ENCODE peak calls at places on chromosomes 4 and X, in ten cellular contexts. One of them, this sample, is unnamed.

GRCh38 chr4:4914059-4914820 is 54.8 kb downstream of the MSX1 start:
- DNase-seq in AG09309: no peak
- DNase-seq in uterus: no peak
- DNase-seq in stimulated activated CD8-positive, alpha-beta memory T cell treated with anti-CD3 and anti-CD28 coated beads, Interleukin-4, amount 100 ng/mL, for 48 hours: no peak
- DNase-seq in stimulated activated CD4-positive, alpha-beta T cell treated with anti-CD3 and anti-CD28 coated beads, Interleukin-1b, Interleukin-23, amount 100 ng/mL, for 48 hours: no peak
- DNase-seq in central memory CD8-positive, alpha-beta T cell: no peak
- DNase-seq in dermis blood vessel endothelial cell: peak; percentile 7
- DNase-seq in AG10803: peak; percentile 85
- DNase-seq in dorsolateral prefrontal cortex: no peak
- DNase-seq in T-helper 22 cell: no peak
- DNase-seq in this sample: peak; percentile 84

GRCh38 chrX:63750846-63751245 is 34.2 kb downstream of the ARHGEF9 start:
- DNase-seq in uterus: no peak
- DNase-seq in dermis blood vessel endothelial cell: no peak
- DNase-seq in AG09309: no peak
- DNase-seq in dorsolateral prefrontal cortex: no peak
- DNase-seq in AG10803: no peak
- DNase-seq in stimulated activated CD4-positive, alpha-beta T cell treated with anti-CD3 and anti-CD28 coated beads, Interleukin-1b, Interleukin-23, amount 100 ng/mL, for 48 hours: no peak
- DNase-seq in central memory CD8-positive, alpha-beta T cell: no peak
- DNase-seq in stimulated activated CD8-positive, alpha-beta memory T cell treated with anti-CD3 and anti-CD28 coated beads, Interleukin-4, amount 100 ng/mL, for 48 hours: no peak
- DNase-seq in T-helper 22 cell: no peak
- DNase-seq in this sample: no peak

GRCh38 chr4:65918217-65918616 is 247.9 kb upstream of the EPHA5 start:
- DNase-seq in AG09309: no peak
- DNase-seq in AG10803: no peak
- DNase-seq in dermis blood vessel endothelial cell: no peak
- DNase-seq in T-helper 22 cell: no peak
- DNase-seq in dorsolateral prefrontal cortex: no peak
- DNase-seq in central memory CD8-positive, alpha-beta T cell: no peak
- DNase-seq in stimulated activated CD4-positive, alpha-beta T cell treated with anti-CD3 and anti-CD28 coated beads, Interleukin-1b, Interleukin-23, amount 100 ng/mL, for 48 hours: no peak
- DNase-seq in stimulated activated CD8-positive, alpha-beta memory T cell treated with anti-CD3 and anti-CD28 coated beads, Interleukin-4, amount 100 ng/mL, for 48 hours: no peak
- DNase-seq in uterus: no peak
- DNase-seq in this sample: no peak

GRCh38 chr4:24690436-24690835 is 104.9 kb upstream of the SOD3 start:
- DNase-seq in dermis blood vessel endothelial cell: no peak
- DNase-seq in stimulated activated CD4-positive, alpha-beta T cell treated with anti-CD3 and anti-CD28 coated beads, Interleukin-1b, Interleukin-23, amount 100 ng/mL, for 48 hours: no peak
- DNase-seq in T-helper 22 cell: no peak
- DNase-seq in uterus: no peak
- DNase-seq in stimulated activated CD8-positive, alpha-beta memory T cell treated with anti-CD3 and anti-CD28 coated beads, Interleukin-4, amount 100 ng/mL, for 48 hours: no peak
- DNase-seq in AG09309: peak; percentile 31
- DNase-seq in central memory CD8-positive, alpha-beta T cell: no peak
- DNase-seq in AG10803: peak; percentile 72
- DNase-seq in dorsolateral prefrontal cortex: no peak
- DNase-seq in this sample: peak; percentile 47

GRCh38 chrX:30483996-30484395 is 93.6 kb downstream of the TASL start:
- DNase-seq in uterus: no peak
- DNase-seq in AG09309: no peak
- DNase-seq in dermis blood vessel endothelial cell: no peak
- DNase-seq in stimulated activated CD8-positive, alpha-beta memory T cell treated with anti-CD3 and anti-CD28 coated beads, Interleukin-4, amount 100 ng/mL, for 48 hours: no peak
- DNase-seq in dorsolateral prefrontal cortex: no peak
- DNase-seq in central memory CD8-positive, alpha-beta T cell: no peak
- DNase-seq in stimulated activated CD4-positive, alpha-beta T cell treated with anti-CD3 and anti-CD28 coated beads, Interleukin-1b, Interleukin-23, amount 100 ng/mL, for 48 hours: no peak
- DNase-seq in AG10803: no peak
- DNase-seq in T-helper 22 cell: no peak
- DNase-seq in this sample: no peak

GRCh38 chr4:140427104-140427918 is at the start of gene CLGN:
- DNase-seq in uterus: peak; percentile 64
- DNase-seq in AG10803: peak; percentile 38
- DNase-seq in stimulated activated CD4-positive, alpha-beta T cell treated with anti-CD3 and anti-CD28 coated beads, Interleukin-1b, Interleukin-23, amount 100 ng/mL, for 48 hours: peak; percentile 44
- DNase-seq in T-helper 22 cell: no peak
- DNase-seq in AG09309: no peak
- DNase-seq in dorsolateral prefrontal cortex: peak; percentile 39
- DNase-seq in stimulated activated CD8-positive, alpha-beta memory T cell treated with anti-CD3 and anti-CD28 coated beads, Interleukin-4, amount 100 ng/mL, for 48 hours: peak; percentile 74
- DNase-seq in central memory CD8-positive, alpha-beta T cell: no peak
- DNase-seq in dermis blood vessel endothelial cell: peak; percentile 74
- DNase-seq in this sample: peak; percentile 89

GRCh38 chrX:46918434-46918833 is 6.2 kb downstream of the JADE3 start:
- DNase-seq in central memory CD8-positive, alpha-beta T cell: no peak
- DNase-seq in uterus: no peak
- DNase-seq in AG09309: no peak
- DNase-seq in T-helper 22 cell: no peak
- DNase-seq in dermis blood vessel endothelial cell: no peak
- DNase-seq in stimulated activated CD8-positive, alpha-beta memory T cell treated with anti-CD3 and anti-CD28 coated beads, Interleukin-4, amount 100 ng/mL, for 48 hours: no peak
- DNase-seq in dorsolateral prefrontal cortex: no peak
- DNase-seq in AG10803: peak; percentile 32
- DNase-seq in stimulated activated CD4-positive, alpha-beta T cell treated with anti-CD3 and anti-CD28 coated beads, Interleukin-1b, Interleukin-23, amount 100 ng/mL, for 48 hours: no peak
- DNase-seq in this sample: no peak

GRCh38 chrX:153662266-153662665 is 11.3 kb downstream of the PNCK start:
- DNase-seq in AG10803: no peak
- DNase-seq in T-helper 22 cell: no peak
- DNase-seq in uterus: no peak
- DNase-seq in stimulated activated CD4-positive, alpha-beta T cell treated with anti-CD3 and anti-CD28 coated beads, Interleukin-1b, Interleukin-23, amount 100 ng/mL, for 48 hours: peak; percentile 36
- DNase-seq in central memory CD8-positive, alpha-beta T cell: peak; percentile 41
- DNase-seq in AG09309: no peak
- DNase-seq in dorsolateral prefrontal cortex: peak; percentile 25
- DNase-seq in dermis blood vessel endothelial cell: peak; percentile 55
- DNase-seq in stimulated activated CD8-positive, alpha-beta memory T cell treated with anti-CD3 and anti-CD28 coated beads, Interleukin-4, amount 100 ng/mL, for 48 hours: peak; percentile 72
- DNase-seq in this sample: no peak

GRCh38 chrX:110665636-110666035 is 130.0 kb downstream of the CHRDL1 start:
- DNase-seq in T-helper 22 cell: no peak
- DNase-seq in dorsolateral prefrontal cortex: peak; percentile 14
- DNase-seq in uterus: no peak
- DNase-seq in central memory CD8-positive, alpha-beta T cell: no peak
- DNase-seq in stimulated activated CD4-positive, alpha-beta T cell treated with anti-CD3 and anti-CD28 coated beads, Interleukin-1b, Interleukin-23, amount 100 ng/mL, for 48 hours: peak; percentile 1
- DNase-seq in AG10803: peak; percentile 31
- DNase-seq in AG09309: peak; percentile 3
- DNase-seq in dermis blood vessel endothelial cell: peak; percentile 1
- DNase-seq in stimulated activated CD8-positive, alpha-beta memory T cell treated with anti-CD3 and anti-CD28 coated beads, Interleukin-4, amount 100 ng/mL, for 48 hours: peak; percentile 27
- DNase-seq in this sample: peak; percentile 26

GRCh38 chr4:109754093-109754857 is 24.4 kb upstream of the PLA2G12A start:
- DNase-seq in T-helper 22 cell: no peak
- DNase-seq in uterus: no peak
- DNase-seq in AG10803: no peak
- DNase-seq in dorsolateral prefrontal cortex: no peak
- DNase-seq in central memory CD8-positive, alpha-beta T cell: no peak
- DNase-seq in AG09309: no peak
- DNase-seq in stimulated activated CD8-positive, alpha-beta memory T cell treated with anti-CD3 and anti-CD28 coated beads, Interleukin-4, amount 100 ng/mL, for 48 hours: no peak
- DNase-seq in dermis blood vessel endothelial cell: no peak
- DNase-seq in stimulated activated CD4-positive, alpha-beta T cell treated with anti-CD3 and anti-CD28 coated beads, Interleukin-1b, Interleukin-23, amount 100 ng/mL, for 48 hours: no peak
- DNase-seq in this sample: no peak

GRCh38 chr4:149371021-149371420 is 444.6 kb downstream of the IQCM start:
- DNase-seq in uterus: no peak
- DNase-seq in dorsolateral prefrontal cortex: peak; percentile 13
- DNase-seq in AG10803: peak; percentile 79
- DNase-seq in stimulated activated CD8-positive, alpha-beta memory T cell treated with anti-CD3 and anti-CD28 coated beads, Interleukin-4, amount 100 ng/mL, for 48 hours: no peak
- DNase-seq in dermis blood vessel endothelial cell: peak; percentile 55
- DNase-seq in central memory CD8-positive, alpha-beta T cell: no peak
- DNase-seq in T-helper 22 cell: no peak
- DNase-seq in stimulated activated CD4-positive, alpha-beta T cell treated with anti-CD3 and anti-CD28 coated beads, Interleukin-1b, Interleukin-23, amount 100 ng/mL, for 48 hours: no peak
- DNase-seq in AG09309: peak; percentile 53
- DNase-seq in this sample: peak; percentile 52

GRCh38 chrX:64306712-64307111 is 76.3 kb upstream of the ASB12 start:
- DNase-seq in central memory CD8-positive, alpha-beta T cell: no peak
- DNase-seq in uterus: no peak
- DNase-seq in T-helper 22 cell: no peak
- DNase-seq in dorsolateral prefrontal cortex: no peak
- DNase-seq in stimulated activated CD4-positive, alpha-beta T cell treated with anti-CD3 and anti-CD28 coated beads, Interleukin-1b, Interleukin-23, amount 100 ng/mL, for 48 hours: no peak
- DNase-seq in stimulated activated CD8-positive, alpha-beta memory T cell treated with anti-CD3 and anti-CD28 coated beads, Interleukin-4, amount 100 ng/mL, for 48 hours: no peak
- DNase-seq in AG09309: no peak
- DNase-seq in AG10803: no peak
- DNase-seq in dermis blood vessel endothelial cell: no peak
- DNase-seq in this sample: no peak

GRCh38 chr4:140695483-140695882 is 60.7 kb downstream of the TBC1D9 start:
- DNase-seq in stimulated activated CD8-positive, alpha-beta memory T cell treated with anti-CD3 and anti-CD28 coated beads, Interleukin-4, amount 100 ng/mL, for 48 hours: no peak
- DNase-seq in T-helper 22 cell: no peak
- DNase-seq in stimulated activated CD4-positive, alpha-beta T cell treated with anti-CD3 and anti-CD28 coated beads, Interleukin-1b, Interleukin-23, amount 100 ng/mL, for 48 hours: no peak
- DNase-seq in dermis blood vessel endothelial cell: no peak
- DNase-seq in AG09309: no peak
- DNase-seq in dorsolateral prefrontal cortex: no peak
- DNase-seq in central memory CD8-positive, alpha-beta T cell: no peak
- DNase-seq in AG10803: no peak
- DNase-seq in uterus: no peak
- DNase-seq in this sample: no peak

GRCh38 chr4:180665994-180666818 is 1577.0 kb upstream of the TENM3 start:
- DNase-seq in central memory CD8-positive, alpha-beta T cell: no peak
- DNase-seq in uterus: no peak
- DNase-seq in dorsolateral prefrontal cortex: peak; percentile 27
- DNase-seq in AG09309: peak; percentile 1
- DNase-seq in AG10803: peak; percentile 31
- DNase-seq in dermis blood vessel endothelial cell: peak; percentile 33
- DNase-seq in stimulated activated CD4-positive, alpha-beta T cell treated with anti-CD3 and anti-CD28 coated beads, Interleukin-1b, Interleukin-23, amount 100 ng/mL, for 48 hours: peak; percentile 5
- DNase-seq in stimulated activated CD8-positive, alpha-beta memory T cell treated with anti-CD3 and anti-CD28 coated beads, Interleukin-4, amount 100 ng/mL, for 48 hours: no peak
- DNase-seq in T-helper 22 cell: no peak
- DNase-seq in this sample: peak; percentile 54

GRCh38 chrX:108722561-108722960 is 13.8 kb downstream of the IRS4 start:
- DNase-seq in dorsolateral prefrontal cortex: no peak
- DNase-seq in AG09309: no peak
- DNase-seq in AG10803: no peak
- DNase-seq in stimulated activated CD8-positive, alpha-beta memory T cell treated with anti-CD3 and anti-CD28 coated beads, Interleukin-4, amount 100 ng/mL, for 48 hours: no peak
- DNase-seq in dermis blood vessel endothelial cell: no peak
- DNase-seq in T-helper 22 cell: no peak
- DNase-seq in stimulated activated CD4-positive, alpha-beta T cell treated with anti-CD3 and anti-CD28 coated beads, Interleukin-1b, Interleukin-23, amount 100 ng/mL, for 48 hours: no peak
- DNase-seq in central memory CD8-positive, alpha-beta T cell: no peak
- DNase-seq in uterus: no peak
- DNase-seq in this sample: no peak

GRCh38 chrX:123807825-123808416 is 51.9 kb upstream of the XIAP start:
- DNase-seq in AG09309: peak; percentile 51
- DNase-seq in uterus: no peak
- DNase-seq in dorsolateral prefrontal cortex: no peak
- DNase-seq in central memory CD8-positive, alpha-beta T cell: no peak
- DNase-seq in dermis blood vessel endothelial cell: no peak
- DNase-seq in stimulated activated CD4-positive, alpha-beta T cell treated with anti-CD3 and anti-CD28 coated beads, Interleukin-1b, Interleukin-23, amount 100 ng/mL, for 48 hours: no peak
- DNase-seq in T-helper 22 cell: no peak
- DNase-seq in AG10803: peak; percentile 70
- DNase-seq in stimulated activated CD8-positive, alpha-beta memory T cell treated with anti-CD3 and anti-CD28 coated beads, Interleukin-4, amount 100 ng/mL, for 48 hours: no peak
- DNase-seq in this sample: peak; percentile 36

GRCh38 chr4:76120199-76120598 is 28.0 kb downstream of the NUP54 start:
- DNase-seq in dermis blood vessel endothelial cell: no peak
- DNase-seq in central memory CD8-positive, alpha-beta T cell: no peak
- DNase-seq in stimulated activated CD8-positive, alpha-beta memory T cell treated with anti-CD3 and anti-CD28 coated beads, Interleukin-4, amount 100 ng/mL, for 48 hours: no peak
- DNase-seq in T-helper 22 cell: no peak
- DNase-seq in dorsolateral prefrontal cortex: no peak
- DNase-seq in AG10803: no peak
- DNase-seq in AG09309: no peak
- DNase-seq in stimulated activated CD4-positive, alpha-beta T cell treated with anti-CD3 and anti-CD28 coated beads, Interleukin-1b, Interleukin-23, amount 100 ng/mL, for 48 hours: no peak
- DNase-seq in uterus: no peak
- DNase-seq in this sample: no peak

GRCh38 chr4:73864365-73864764 is 4.8 kb upstream of the CXCL1 start:
- DNase-seq in uterus: no peak
- DNase-seq in AG10803: no peak
- DNase-seq in central memory CD8-positive, alpha-beta T cell: no peak
- DNase-seq in dermis blood vessel endothelial cell: peak; percentile 58
- DNase-seq in stimulated activated CD8-positive, alpha-beta memory T cell treated with anti-CD3 and anti-CD28 coated beads, Interleukin-4, amount 100 ng/mL, for 48 hours: no peak
- DNase-seq in dorsolateral prefrontal cortex: no peak
- DNase-seq in T-helper 22 cell: no peak
- DNase-seq in AG09309: no peak
- DNase-seq in stimulated activated CD4-positive, alpha-beta T cell treated with anti-CD3 and anti-CD28 coated beads, Interleukin-1b, Interleukin-23, amount 100 ng/mL, for 48 hours: no peak
- DNase-seq in this sample: no peak

GRCh38 chr4:121484633-121485032 is 103.8 kb upstream of the QRFPR start:
- DNase-seq in central memory CD8-positive, alpha-beta T cell: no peak
- DNase-seq in AG10803: peak; percentile 73
- DNase-seq in T-helper 22 cell: no peak
- DNase-seq in stimulated activated CD8-positive, alpha-beta memory T cell treated with anti-CD3 and anti-CD28 coated beads, Interleukin-4, amount 100 ng/mL, for 48 hours: no peak
- DNase-seq in uterus: no peak
- DNase-seq in AG09309: peak; percentile 32
- DNase-seq in dermis blood vessel endothelial cell: peak; percentile 76
- DNase-seq in stimulated activated CD4-positive, alpha-beta T cell treated with anti-CD3 and anti-CD28 coated beads, Interleukin-1b, Interleukin-23, amount 100 ng/mL, for 48 hours: peak; percentile 7
- DNase-seq in dorsolateral prefrontal cortex: no peak
- DNase-seq in this sample: peak; percentile 63

GRCh38 chr4:129926936-129927335 is 831.0 kb downstream of the C4orf33 start:
- DNase-seq in AG09309: no peak
- DNase-seq in uterus: no peak
- DNase-seq in T-helper 22 cell: no peak
- DNase-seq in dorsolateral prefrontal cortex: no peak
- DNase-seq in stimulated activated CD8-positive, alpha-beta memory T cell treated with anti-CD3 and anti-CD28 coated beads, Interleukin-4, amount 100 ng/mL, for 48 hours: no peak
- DNase-seq in central memory CD8-positive, alpha-beta T cell: no peak
- DNase-seq in dermis blood vessel endothelial cell: no peak
- DNase-seq in AG10803: no peak
- DNase-seq in stimulated activated CD4-positive, alpha-beta T cell treated with anti-CD3 and anti-CD28 coated beads, Interleukin-1b, Interleukin-23, amount 100 ng/mL, for 48 hours: no peak
- DNase-seq in this sample: no peak

GRCh38 chr4:90000995-90001394 is 106.3 kb downstream of the MMRN1 start:
- DNase-seq in dorsolateral prefrontal cortex: no peak
- DNase-seq in central memory CD8-positive, alpha-beta T cell: no peak
- DNase-seq in dermis blood vessel endothelial cell: no peak
- DNase-seq in T-helper 22 cell: no peak
- DNase-seq in uterus: no peak
- DNase-seq in AG10803: no peak
- DNase-seq in stimulated activated CD8-positive, alpha-beta memory T cell treated with anti-CD3 and anti-CD28 coated beads, Interleukin-4, amount 100 ng/mL, for 48 hours: no peak
- DNase-seq in AG09309: no peak
- DNase-seq in stimulated activated CD4-positive, alpha-beta T cell treated with anti-CD3 and anti-CD28 coated beads, Interleukin-1b, Interleukin-23, amount 100 ng/mL, for 48 hours: no peak
- DNase-seq in this sample: no peak

GRCh38 chrX:55709735-55710134 is 7.8 kb upstream of the RRAGB start:
- DNase-seq in stimulated activated CD4-positive, alpha-beta T cell treated with anti-CD3 and anti-CD28 coated beads, Interleukin-1b, Interleukin-23, amount 100 ng/mL, for 48 hours: no peak
- DNase-seq in dermis blood vessel endothelial cell: no peak
- DNase-seq in uterus: no peak
- DNase-seq in dorsolateral prefrontal cortex: no peak
- DNase-seq in central memory CD8-positive, alpha-beta T cell: no peak
- DNase-seq in AG09309: no peak
- DNase-seq in stimulated activated CD8-positive, alpha-beta memory T cell treated with anti-CD3 and anti-CD28 coated beads, Interleukin-4, amount 100 ng/mL, for 48 hours: no peak
- DNase-seq in AG10803: no peak
- DNase-seq in T-helper 22 cell: no peak
- DNase-seq in this sample: no peak

GRCh38 chr4:84914686-84915395 is 51.6 kb downstream of the WDFY3 start:
- DNase-seq in stimulated activated CD8-positive, alpha-beta memory T cell treated with anti-CD3 and anti-CD28 coated beads, Interleukin-4, amount 100 ng/mL, for 48 hours: no peak
- DNase-seq in dorsolateral prefrontal cortex: no peak
- DNase-seq in dermis blood vessel endothelial cell: peak; percentile 28
- DNase-seq in central memory CD8-positive, alpha-beta T cell: no peak
- DNase-seq in uterus: no peak
- DNase-seq in AG10803: no peak
- DNase-seq in stimulated activated CD4-positive, alpha-beta T cell treated with anti-CD3 and anti-CD28 coated beads, Interleukin-1b, Interleukin-23, amount 100 ng/mL, for 48 hours: no peak
- DNase-seq in AG09309: no peak
- DNase-seq in T-helper 22 cell: no peak
- DNase-seq in this sample: no peak

GRCh38 chr4:182847543-182847942 is 69.6 kb downstream of the DCTD start:
- DNase-seq in AG10803: no peak
- DNase-seq in uterus: no peak
- DNase-seq in stimulated activated CD8-positive, alpha-beta memory T cell treated with anti-CD3 and anti-CD28 coated beads, Interleukin-4, amount 100 ng/mL, for 48 hours: no peak
- DNase-seq in stimulated activated CD4-positive, alpha-beta T cell treated with anti-CD3 and anti-CD28 coated beads, Interleukin-1b, Interleukin-23, amount 100 ng/mL, for 48 hours: no peak
- DNase-seq in central memory CD8-positive, alpha-beta T cell: no peak
- DNase-seq in dermis blood vessel endothelial cell: no peak
- DNase-seq in T-helper 22 cell: no peak
- DNase-seq in dorsolateral prefrontal cortex: no peak
- DNase-seq in AG09309: no peak
- DNase-seq in this sample: no peak

GRCh38 chr4:56728512-56728911 is 47.4 kb upstream of the HOPX start:
- DNase-seq in T-helper 22 cell: no peak
- DNase-seq in central memory CD8-positive, alpha-beta T cell: no peak
- DNase-seq in AG09309: peak; percentile 51
- DNase-seq in dorsolateral prefrontal cortex: peak; percentile 65
- DNase-seq in uterus: peak; percentile 38
- DNase-seq in stimulated activated CD8-positive, alpha-beta memory T cell treated with anti-CD3 and anti-CD28 coated beads, Interleukin-4, amount 100 ng/mL, for 48 hours: no peak
- DNase-seq in AG10803: peak; percentile 88
- DNase-seq in dermis blood vessel endothelial cell: peak; percentile 43
- DNase-seq in stimulated activated CD4-positive, alpha-beta T cell treated with anti-CD3 and anti-CD28 coated beads, Interleukin-1b, Interleukin-23, amount 100 ng/mL, for 48 hours: no peak
- DNase-seq in this sample: peak; percentile 56

GRCh38 chr4:40630335-40631021 is 814 bp upstream of the RBM47 start:
- DNase-seq in dorsolateral prefrontal cortex: peak; percentile 24
- DNase-seq in stimulated activated CD4-positive, alpha-beta T cell treated with anti-CD3 and anti-CD28 coated beads, Interleukin-1b, Interleukin-23, amount 100 ng/mL, for 48 hours: no peak
- DNase-seq in uterus: no peak
- DNase-seq in dermis blood vessel endothelial cell: no peak
- DNase-seq in AG10803: no peak
- DNase-seq in central memory CD8-positive, alpha-beta T cell: no peak
- DNase-seq in stimulated activated CD8-positive, alpha-beta memory T cell treated with anti-CD3 and anti-CD28 coated beads, Interleukin-4, amount 100 ng/mL, for 48 hours: no peak
- DNase-seq in AG09309: no peak
- DNase-seq in T-helper 22 cell: no peak
- DNase-seq in this sample: no peak

GRCh38 chr4:170089274-170089742 is 448 bp downstream of the AADAT start:
- DNase-seq in central memory CD8-positive, alpha-beta T cell: no peak
- DNase-seq in stimulated activated CD8-positive, alpha-beta memory T cell treated with anti-CD3 and anti-CD28 coated beads, Interleukin-4, amount 100 ng/mL, for 48 hours: no peak
- DNase-seq in AG10803: peak; percentile 33
- DNase-seq in uterus: no peak
- DNase-seq in stimulated activated CD4-positive, alpha-beta T cell treated with anti-CD3 and anti-CD28 coated beads, Interleukin-1b, Interleukin-23, amount 100 ng/mL, for 48 hours: no peak
- DNase-seq in dermis blood vessel endothelial cell: peak; percentile 44
- DNase-seq in AG09309: no peak
- DNase-seq in T-helper 22 cell: no peak
- DNase-seq in dorsolateral prefrontal cortex: peak; percentile 58
- DNase-seq in this sample: peak; percentile 47

GRCh38 chrX:21837056-21837455 is 2.4 kb upstream of the MBTPS2 start:
- DNase-seq in AG10803: no peak
- DNase-seq in stimulated activated CD4-positive, alpha-beta T cell treated with anti-CD3 and anti-CD28 coated beads, Interleukin-1b, Interleukin-23, amount 100 ng/mL, for 48 hours: no peak
- DNase-seq in central memory CD8-positive, alpha-beta T cell: no peak
- DNase-seq in dermis blood vessel endothelial cell: no peak
- DNase-seq in dorsolateral prefrontal cortex: peak; percentile 17
- DNase-seq in stimulated activated CD8-positive, alpha-beta memory T cell treated with anti-CD3 and anti-CD28 coated beads, Interleukin-4, amount 100 ng/mL, for 48 hours: no peak
- DNase-seq in T-helper 22 cell: no peak
- DNase-seq in uterus: no peak
- DNase-seq in AG09309: no peak
- DNase-seq in this sample: no peak